ENCODE peak calls at places on chromosome 11, in nine cellular contexts. P is skeletal muscle cell, K is GM12865, R is BJ, L is brain microvascular endothelial cell, N is lower leg skin, X is mesendoderm, D is neuronal stem cell, Y is AG09309. W is an unnamed sample.

GRCh38 chr11:12792590-12792989 is 118.4 kb downstream of the TEAD1 start:
- DNase-seq in Y (no peak), K (no peak), X (no peak), R (no peak), P (no peak), D (no peak), L (no peak), N (no peak), W (no peak)

GRCh38 chr11:59769828-59770227 is 14.7 kb downstream of the STX3 start:
- DNase-seq in X (no peak), N (no peak), D (no peak), Y (no peak), K (no peak), L (no peak), P (no peak), R (no peak), W (no peak)

GRCh38 chr11:57144075-57144474 is 37.7 kb upstream of the LRRC55 start:
- DNase-seq in L (no peak), X (no peak), N (no peak), R (no peak), Y (no peak), D (no peak), P (no peak), K (no peak), W (no peak)

GRCh38 chr11:103619938-103620337 is 416.5 kb upstream of the DDI1 start:
- DNase-seq in L (no peak), D (no peak), Y (no peak), K (no peak), P (no peak), X (no peak), R (no peak), N (no peak), W (no peak)

GRCh38 chr11:58442136-58442535 is at the start of gene OR5B12:
- DNase-seq in D (no peak), L (no peak), X (no peak), N (no peak), R (no peak), Y (no peak), P (no peak), K (no peak), W (no peak)

GRCh38 chr11:73760066-73760679 is 701 bp downstream of the RAB6A start:
- DNase-seq in K (peak), X (peak), R (no peak), D (no peak), P (no peak), N (peak), Y (no peak), L (no peak), W (no peak)

GRCh38 chr11:46309669-46310288 is 32.3 kb downstream of the CREB3L1 start:
- DNase-seq in Y (no peak), K (peak), X (peak), R (no peak), N (no peak), D (no peak), P (no peak), L (no peak), W (peak)

GRCh38 chr11:66851251-66851620 is 5.6 kb upstream of the LRFN4 start:
- DNase-seq in L (no peak), Y (no peak), R (no peak), K (no peak), P (no peak), N (no peak), D (no peak), X (no peak), W (peak)

GRCh38 chr11:128448981-128449713 is 138.2 kb downstream of the ETS1 start:
- DNase-seq in Y (no peak), D (no peak), R (no peak), X (no peak), N (no peak), P (no peak), L (no peak), K (no peak), W (no peak)

GRCh38 chr11:124085583-124085982 is 29.7 kb upstream of the VWA5A start:
- DNase-seq in Y (no peak), X (no peak), L (no peak), D (no peak), P (no peak), R (no peak), K (no peak), N (no peak), W (no peak)

GRCh38 chr11:12845739-12846358 is 163.3 kb upstream of the RASSF10 start:
- DNase-seq in X (peak), P (no peak), L (no peak), K (no peak), R (no peak), D (no peak), Y (no peak), N (no peak), W (no peak)

GRCh38 chr11:68649851-68650555 is 34.3 kb upstream of the GAL start:
- DNase-seq in N (peak), Y (no peak), L (no peak), K (no peak), R (no peak), P (no peak), D (no peak), X (no peak), W (no peak)

GRCh38 chr11:9206496-9206895 is 58.7 kb downstream of the DENND5A start:
- DNase-seq in K (no peak), X (no peak), P (no peak), L (peak), N (no peak), Y (peak), R (peak), D (no peak), W (no peak)

GRCh38 chr11:63520606-63521170 is 14.8 kb downstream of the LGALS12 start:
- DNase-seq in Y (no peak), N (no peak), P (no peak), K (no peak), R (no peak), L (no peak), X (no peak), D (no peak), W (no peak)

GRCh38 chr11:110491577-110492352 is 62.0 kb downstream of the FDX1 start:
- DNase-seq in R (no peak), Y (no peak), K (no peak), P (no peak), L (no peak), D (no peak), N (no peak), X (peak), W (no peak)

GRCh38 chr11:69010964-69011623 is 2.0 kb downstream of the MRGPRF start:
- DNase-seq in P (no peak), K (no peak), D (peak), N (peak), R (no peak), X (peak), L (peak), Y (peak), W (no peak)

GRCh38 chr11:40130427-40130826 is 1329.0 kb downstream of the LRRC4C start:
- DNase-seq in L (no peak), Y (no peak), R (no peak), P (no peak), N (no peak), X (peak), D (peak), K (peak), W (no peak)

GRCh38 chr11:57819272-57819979 is 57.8 kb downstream of the CTNND1 start:
- DNase-seq in X (no peak), K (no peak), D (no peak), P (no peak), Y (no peak), N (no peak), R (no peak), L (no peak), W (no peak)

GRCh38 chr11:880447-880846 is 30.2 kb downstream of the CHID1 start:
- DNase-seq in L (no peak), N (no peak), R (no peak), K (no peak), D (no peak), P (no peak), Y (no peak), X (no peak), W (no peak)

GRCh38 chr11:108647701-108648527 is 17.0 kb upstream of the DDX10 start:
- DNase-seq in K (peak), X (peak), Y (no peak), N (peak), L (peak), R (peak), P (peak), D (peak), W (no peak)

GRCh38 chr11:127052420-127052819 is 51.9 kb upstream of the KIRREL3 start:
- DNase-seq in X (peak), P (no peak), D (peak), Y (no peak), N (no peak), R (no peak), K (no peak), L (no peak), W (no peak)

GRCh38 chr11:110199184-110199981 is 97.0 kb downstream of the RDX start:
- DNase-seq in L (no peak), D (no peak), K (no peak), P (peak), R (no peak), Y (no peak), X (no peak), N (peak), W (no peak)

GRCh38 chr11:19713221-19714092 is 820 bp downstream of the NAV2 start:
- DNase-seq in K (no peak), Y (no peak), N (peak), P (no peak), L (peak), R (no peak), X (peak), D (no peak), W (peak)
- H3K4me3 ChIP-seq in K (peak), Y (peak), N (peak), P (peak), L (peak), R (peak), X (no peak), D (peak), W (peak)

GRCh38 chr11:71992331-71992730 is 6.4 kb upstream of the IL18BP start:
- DNase-seq in N (no peak), R (no peak), L (no peak), K (peak), X (no peak), D (no peak), P (no peak), Y (no peak), W (no peak)
- H3K4me3 ChIP-seq in N (no peak), R (no peak), L (no peak), K (no peak), X (no peak), D (no peak), P (no peak), Y (no peak), W (no peak)

GRCh38 chr11:134116210-134116609 is 47.3 kb downstream of the JAM3 start:
- DNase-seq in X (no peak), L (no peak), N (no peak), P (no peak), R (no peak), D (no peak), K (no peak), Y (no peak), W (no peak)

GRCh38 chr11:134118016-134118415 is 49.1 kb downstream of the JAM3 start:
- DNase-seq in Y (no peak), N (no peak), L (no peak), P (no peak), X (no peak), D (no peak), K (no peak), R (no peak), W (no peak)

GRCh38 chr11:134120921-134121526 is 52.2 kb downstream of the JAM3 start:
- DNase-seq in K (no peak), Y (no peak), P (peak), N (no peak), D (no peak), X (peak), R (no peak), L (peak), W (no peak)

GRCh38 chr11:134119094-134119493 is 50.2 kb downstream of the JAM3 start:
- DNase-seq in L (peak), N (no peak), P (peak), K (no peak), R (no peak), Y (no peak), X (no peak), D (no peak), W (no peak)

DNA sequence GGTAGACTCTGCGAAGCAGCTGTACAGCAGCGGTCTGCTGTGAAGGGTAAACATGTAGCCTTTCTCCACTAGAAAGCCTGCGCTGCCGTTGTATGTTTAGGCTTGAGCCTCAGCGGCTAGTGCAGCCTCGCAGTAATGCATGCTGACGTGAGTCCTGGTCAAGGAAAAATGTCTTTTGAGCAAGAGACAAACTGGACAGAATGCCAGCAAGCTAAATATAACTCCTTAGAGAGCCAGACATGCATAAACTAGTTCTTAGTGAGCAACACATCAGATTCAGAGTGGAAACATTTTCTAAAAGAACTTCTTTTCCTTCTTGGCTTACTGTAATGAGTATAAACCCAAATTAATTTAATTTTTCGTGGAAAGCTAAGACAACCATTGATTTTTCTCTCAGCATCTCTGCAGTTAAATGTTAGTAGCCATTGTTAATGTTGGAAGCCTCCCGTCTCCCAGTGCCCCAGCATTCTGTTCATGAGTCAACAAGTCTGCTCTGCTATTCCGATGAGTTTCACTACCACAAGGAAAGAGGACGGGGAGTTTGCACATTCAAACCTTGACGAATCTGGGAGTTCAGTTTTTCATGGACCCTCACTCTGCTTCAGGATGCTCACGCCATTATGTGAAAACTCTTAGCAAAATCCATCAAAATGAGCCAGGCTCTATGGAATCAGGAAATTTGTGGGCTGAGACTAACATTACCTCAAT is 51.4 kb downstream of the JAM3 start:
- DNase-seq in K (no peak), L (peak), X (no peak), R (peak), N (no peak), P (peak), Y (peak), D (no peak), W (no peak)
- H3K4me3 ChIP-seq in K (no peak), L (peak), X (no peak), R (peak), N (no peak), P (peak), Y (peak), D (no peak), W (no peak)

DNA sequence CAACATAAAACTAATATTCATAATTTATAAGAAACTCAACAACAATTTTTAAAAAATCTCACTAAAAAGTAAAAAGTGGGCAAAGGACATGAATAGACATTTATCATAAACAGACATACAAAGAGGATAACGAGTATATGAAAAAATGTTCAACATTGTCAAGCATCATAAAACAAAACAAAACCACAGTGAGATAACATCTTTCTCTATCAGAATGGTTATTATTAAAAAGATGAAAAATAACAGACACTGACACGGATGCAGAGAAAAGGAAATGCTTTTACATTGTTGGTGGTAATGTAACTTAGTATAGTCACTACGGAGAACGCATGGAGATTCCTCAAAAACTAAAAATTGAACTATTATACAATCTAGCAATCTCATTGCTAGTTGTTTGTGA is 813.0 kb downstream of the LUZP2 start:
- DNase-seq in P (no peak), D (no peak), R (no peak), X (no peak), Y (no peak), N (no peak), K (no peak), L (no peak), W (no peak)
- H3K4me3 ChIP-seq in P (no peak), D (no peak), R (no peak), X (no peak), Y (no peak), N (no peak), K (no peak), L (no peak), W (no peak)

DNA sequence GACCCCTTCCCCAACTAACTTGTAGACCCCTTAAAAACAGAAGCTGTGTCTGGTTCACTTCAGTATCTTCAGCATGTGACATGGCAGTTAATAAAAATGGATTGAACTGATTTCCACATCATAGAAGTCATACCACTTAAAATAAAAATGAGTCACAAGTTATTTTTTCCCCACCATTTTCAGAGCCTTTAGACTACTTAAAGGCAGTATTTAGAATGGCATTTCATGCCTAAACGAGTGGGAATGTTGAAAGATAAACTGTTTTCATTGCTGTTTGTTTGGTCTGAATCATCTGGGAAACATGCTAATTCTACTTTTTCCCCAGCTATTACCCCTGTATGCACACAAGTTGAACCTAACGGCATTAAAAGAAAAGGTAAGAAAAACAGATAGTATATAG is 324.0 kb downstream of the RAB38 start:
- DNase-seq in D (no peak), R (peak), X (no peak), K (no peak), P (peak), N (no peak), Y (peak), L (peak), W (no peak)
- H3K4me3 ChIP-seq in D (no peak), R (no peak), X (no peak), K (no peak), P (no peak), N (no peak), Y (no peak), L (no peak), W (no peak)

DNA sequence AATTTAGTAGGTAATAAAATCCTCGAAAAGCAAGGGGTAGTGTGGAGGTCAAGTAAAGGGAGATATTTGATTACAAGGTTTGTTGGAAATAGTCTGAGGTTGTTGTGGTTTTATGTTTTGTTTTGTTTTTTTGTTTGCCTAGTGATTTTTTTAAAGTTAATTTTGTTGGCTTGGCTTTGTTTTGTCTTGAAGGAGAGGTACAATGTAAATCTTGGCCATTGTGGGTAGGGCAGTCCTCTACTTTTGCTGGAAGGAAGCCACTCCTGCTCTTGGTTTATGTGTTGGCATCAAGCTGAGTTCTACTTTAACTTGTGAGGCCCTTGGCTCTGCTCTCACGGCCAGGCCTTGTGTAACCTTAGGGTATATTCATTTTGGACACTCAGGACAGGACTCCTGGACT is 3.2 kb downstream of the AMOTL1 start:
- DNase-seq in P (no peak), X (no peak), N (no peak), K (no peak), D (no peak), L (no peak), Y (no peak), R (no peak), W (no peak)
- H3K4me3 ChIP-seq in P (no peak), X (no peak), N (no peak), K (no peak), D (no peak), L (no peak), Y (no peak), R (no peak), W (no peak)

W was measured in RWPE2.